ENCODE peak calls at places on chromosomes 7 and 10, in seven cellular contexts. J is COR-L47; S is tibial artery; G is ureter; M is activated T-helper 1 cell treated with anti-CD3 and anti-CD28 coated beads, Interleukin-12 subunit alpha, Interleukin-12 subunit beta, Interleukin-2, Interleukin-4 antibody, amounts not matched to agents 30 ng/mL and 10 ng/mL and 1 ng/mL, durations not matched to agents 14 hours and 24 hours and 36 hours; E is OCI-LY7; H is body of pancreas. Z is an unnamed sample.

GRCh38 chr7:127976056-127976455 is 55.2 kb downstream of the LRRC4 start:
- DNase-seq in H (no peak), M (no peak), E (no peak), S (no peak), J (peak; percentile 83), G (no peak), Z (peak; percentile 51)

GRCh38 chr10:77405771-77406241 is 231.8 kb downstream of the KCNMA1 start:
- DNase-seq in M (no peak), H (peak; percentile 91), J (peak; percentile 73), S (peak; percentile 94), E (no peak), G (peak; percentile 77), Z (peak; percentile 64)

GRCh38 chr10:114684822-114685209 is 26.7 kb upstream of the ABLIM1 start:
- DNase-seq in E (no peak), J (no peak), H (peak; percentile 67), S (no peak), M (no peak), G (no peak), Z (peak; percentile 36)

GRCh38 chr10:22681783-22682183 is 32.6 kb downstream of the PIP4K2A start:
- DNase-seq in G (no peak), J (no peak), H (peak; percentile 36), M (peak; percentile 37), E (no peak), S (no peak), Z (peak; percentile 17)

GRCh38 chr7:113891031-113891350 is 27.8 kb downstream of the PPP1R3A start:
- DNase-seq in G (no peak), J (no peak), E (no peak), S (no peak), H (no peak), M (no peak), Z (no peak)

GRCh38 chr7:11228515-11228914 is 254.8 kb downstream of the PHF14 start:
- DNase-seq in H (peak; percentile 78), M (no peak), S (peak; percentile 85), J (peak; percentile 10), E (no peak), G (peak; percentile 55), Z (no peak)

GRCh38 chr10:105358911-105359310 is 717.8 kb downstream of the SORCS3 start:
- DNase-seq in E (no peak), J (no peak), M (no peak), S (no peak), H (no peak), G (no peak), Z (no peak)

GRCh38 chr7:85705076-85705475 is 518.2 kb upstream of the SEMA3D start:
- DNase-seq in J (no peak), G (no peak), E (no peak), H (no peak), S (no peak), M (no peak), Z (no peak)

GRCh38 chr10:77457266-77457665 is 180.3 kb downstream of the KCNMA1 start:
- DNase-seq in M (no peak), S (no peak), E (no peak), J (no peak), H (no peak), G (no peak), Z (no peak)

GRCh38 chr7:105439174-105439893 is 50.6 kb upstream of the SRPK2 start:
- DNase-seq in H (peak; percentile 11), M (no peak), E (no peak), S (no peak), G (no peak), J (peak; percentile 23), Z (peak; percentile 54)